ENCODE peak calls at places on chromosomes 12 and 14, in eight cellular contexts. L is transverse colon, B is GM12892, F is stomach, K is H1, W is SK-N-SH, C is GM12878, O is HCT116. J is an unnamed sample.

GRCh38 chr12:102401087-102401486 is 79.3 kb downstream of the IGF1 start:
- DNase-seq in L (no peak), B (no peak), F (no peak), K (no peak), W (no peak), C (no peak), O (no peak), J (no peak)

GRCh38 chr14:99270491-99271287 is 1.3 kb downstream of the BCL11B start:
- DNase-seq in L (no peak), B (no peak), F (no peak), K (peak), W (peak), C (no peak), O (no peak), J (no peak)

GRCh38 chr12:52227767-52228166 is 5.3 kb upstream of the KRT7 start:
- DNase-seq in L (no peak), B (no peak), F (no peak), K (no peak), W (no peak), C (no peak), O (no peak), J (no peak)

GRCh38 chr12:12562585-12563245 is at the start of gene DUSP16:
- DNase-seq in L (peak), B (peak), F (peak), K (peak), W (peak), C (peak), O (peak), J (peak)

GRCh38 chr14:81435578-81436295 is 35.6 kb upstream of the STON2 start:
- DNase-seq in L (peak), B (peak), F (peak), K (peak), W (peak), C (no peak), O (no peak), J (no peak)

GRCh38 chr12:41514907-41515306 is 326.8 kb downstream of the PDZRN4 start:
- DNase-seq in L (no peak), B (no peak), F (no peak), K (no peak), W (peak), C (no peak), O (peak), J (no peak)

GRCh38 chr12:74337951-74338350 is 199.7 kb upstream of the ATXN7L3B start:
- DNase-seq in L (no peak), B (no peak), F (no peak), K (no peak), W (no peak), C (no peak), O (peak), J (no peak)

GRCh38 chr12:27179399-27180214 is 64.5 kb upstream of the STK38L start:
- DNase-seq in L (no peak), B (no peak), F (no peak), K (no peak), W (no peak), C (peak), O (peak), J (peak)

GRCh38 chr12:40225337-40225983 is 663 bp downstream of the LRRK2 start:
- DNase-seq in L (no peak), B (no peak), F (no peak), K (no peak), W (no peak), C (no peak), O (no peak), J (no peak)

GRCh38 chr14:63186453-63186852 is 17.8 kb upstream of the RHOJ start:
- DNase-seq in L (no peak), B (no peak), F (no peak), K (no peak), W (no peak), C (no peak), O (no peak), J (no peak)

GRCh38 chr12:32789911-32790310 is 34.2 kb upstream of the YARS2 start:
- DNase-seq in L (no peak), B (no peak), F (no peak), K (no peak), W (no peak), C (no peak), O (no peak), J (no peak)

GRCh38 chr12:47286676-47287075 is 206.9 kb upstream of the AMIGO2 start:
- DNase-seq in L (no peak), B (no peak), F (no peak), K (no peak), W (no peak), C (no peak), O (no peak), J (no peak)

DNA sequence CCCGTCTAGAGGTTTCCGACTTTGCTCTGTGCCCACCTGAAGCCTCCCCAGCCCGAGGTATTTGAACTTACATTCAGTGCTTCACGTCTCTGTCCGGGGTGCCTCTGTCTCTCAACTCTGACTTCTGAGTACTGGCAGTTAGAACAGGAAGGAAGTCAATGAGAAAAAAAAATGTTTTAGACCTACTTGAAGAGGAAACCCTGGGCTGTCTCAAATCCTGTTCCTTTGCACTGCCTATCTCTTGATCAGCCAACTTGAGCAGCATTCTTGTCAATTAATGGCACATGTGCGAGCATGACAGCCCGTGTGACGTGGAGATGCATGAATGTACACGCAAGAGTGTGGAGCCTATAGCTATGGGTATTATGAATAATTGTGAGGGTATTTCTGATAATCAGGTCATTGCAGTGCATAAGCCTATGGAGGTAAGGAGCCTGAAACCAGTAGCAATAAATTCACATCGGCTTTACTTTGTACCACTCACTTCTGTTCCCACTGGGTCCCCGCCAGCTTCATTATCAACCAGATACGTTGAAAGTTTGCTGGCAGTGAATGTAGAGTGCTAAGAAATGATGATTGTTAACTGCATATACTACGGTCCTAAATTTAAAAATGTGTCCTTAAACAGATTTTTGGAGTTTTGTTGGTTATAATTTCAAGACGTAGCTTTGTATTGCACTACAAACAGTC is at the start of gene ARHGDIB:
- DNase-seq in L (peak), B (no peak), F (peak), K (no peak), W (no peak), C (peak), O (no peak), J (peak)
- TF ChIP-seq POLR2AphosphoS5 in L (peak), B (peak), F (no peak), K (no peak), W (peak), C (peak), O (no peak), J (peak)

DNA sequence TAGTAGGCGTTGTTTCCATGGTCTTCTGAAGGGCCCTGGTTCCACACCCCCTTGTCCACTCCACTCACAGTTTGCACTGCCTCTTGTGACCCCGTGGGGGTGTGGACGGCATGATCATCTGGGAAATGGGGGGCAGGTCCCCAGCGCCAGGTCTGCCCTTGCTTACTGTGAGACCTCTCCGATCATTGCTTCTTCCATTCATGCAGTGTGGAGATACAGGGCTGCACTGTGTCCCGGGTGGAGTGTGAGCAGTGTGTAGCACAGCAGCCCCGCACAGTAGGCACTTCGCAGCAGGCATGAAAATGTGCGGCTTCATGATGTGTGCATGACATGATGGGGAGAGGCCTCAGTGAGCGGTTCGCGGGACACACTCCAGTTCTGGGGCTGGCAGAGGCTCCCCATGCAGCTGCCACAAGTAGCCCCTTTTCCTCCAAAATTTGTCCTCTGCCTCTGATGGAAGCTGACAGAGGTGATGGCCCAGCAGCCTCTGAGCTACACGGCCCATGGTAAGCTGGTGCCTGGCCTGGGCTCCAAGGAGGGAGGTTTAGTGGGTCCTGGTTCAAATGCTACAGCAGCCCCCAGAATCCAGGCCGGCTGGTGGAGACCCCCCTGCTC is 15.0 kb downstream of the RIN3 start:
- DNase-seq in L (no peak), B (no peak), F (no peak), K (no peak), W (no peak), C (no peak), O (no peak), J (no peak)
- TF ChIP-seq POLR2AphosphoS5 in L (no peak), B (no peak), F (no peak), K (no peak), W (no peak), C (no peak), O (no peak), J (no peak)

DNA sequence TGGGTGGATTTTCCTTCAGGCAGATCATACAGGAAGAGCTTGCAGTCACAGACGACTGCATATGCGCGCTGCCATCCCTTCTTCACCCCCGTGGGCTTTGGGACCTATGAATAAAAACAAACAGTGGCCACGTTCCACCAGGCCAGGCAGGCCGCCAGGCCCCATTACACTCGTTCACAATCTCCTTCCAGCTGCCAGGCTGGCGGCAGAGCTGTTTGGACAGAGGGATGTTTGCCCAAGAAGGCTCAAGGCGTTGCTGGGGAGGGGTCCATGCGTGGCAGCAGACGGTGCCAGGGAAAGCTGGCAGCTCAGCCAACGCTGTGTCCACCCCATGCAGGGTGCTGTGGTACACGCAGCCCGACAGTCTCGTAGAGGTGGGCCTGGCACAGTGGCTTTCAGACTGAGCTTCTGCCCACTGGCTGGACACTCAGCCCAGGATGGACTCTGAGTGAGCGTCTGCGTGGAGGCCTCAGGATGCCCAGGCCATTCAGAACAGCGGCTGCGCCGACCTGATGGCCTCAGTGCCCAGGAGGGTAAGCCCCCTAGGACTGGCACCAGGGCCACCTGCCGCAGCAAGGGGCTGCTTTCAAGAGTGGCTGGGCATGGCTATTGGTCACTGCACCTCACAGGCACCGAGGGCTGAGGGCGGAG is 27.5 kb downstream of the AMN start:
- DNase-seq in L (no peak), B (no peak), F (peak), K (no peak), W (no peak), C (no peak), O (no peak), J (peak)
- TF ChIP-seq POLR2AphosphoS5 in L (no peak), B (no peak), F (peak), K (no peak), W (no peak), C (no peak), O (no peak), J (peak)

GRCh38 chr12:105219261-105220018 is 16.5 kb downstream of the APPL2 start:
- DNase-seq in L (no peak), B (no peak), F (no peak), K (no peak), W (no peak), C (no peak), O (no peak), J (no peak)
- TF ChIP-seq POLR2AphosphoS5 in L (no peak), B (no peak), F (no peak), K (no peak), W (no peak), C (no peak), O (no peak), J (no peak)

GRCh38 chr14:24429395-24430142 is at the start of the genes CBLN3 and KHNYN:
- DNase-seq in L (peak), B (peak), F (peak), K (peak), W (peak), C (no peak), O (peak), J (peak)
- TF ChIP-seq POLR2AphosphoS5 in L (peak), B (no peak), F (peak), K (peak), W (peak), C (peak), O (peak), J (peak)

DNA sequence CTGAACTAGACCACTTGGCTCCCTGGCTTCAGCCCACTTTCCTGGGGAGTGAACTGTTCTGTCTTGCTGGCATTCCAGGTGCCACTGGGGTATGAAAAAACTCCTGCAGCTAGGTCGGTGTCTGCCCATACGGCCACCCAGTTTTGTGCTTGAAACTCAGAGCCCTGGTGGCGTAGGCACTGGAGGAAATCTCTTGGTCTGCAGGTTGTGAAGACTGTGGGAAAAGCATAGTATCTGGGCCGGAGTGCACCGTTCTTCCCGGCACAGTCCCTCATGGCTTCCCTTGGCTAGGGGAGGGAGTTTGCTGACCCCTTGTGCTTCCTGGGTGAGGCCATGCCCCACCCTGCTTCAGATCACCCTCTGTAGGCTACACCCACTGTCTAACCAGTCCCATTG is 33.8 kb downstream of the TRAFD1 start:
- DNase-seq in L (no peak), B (no peak), F (no peak), K (no peak), W (no peak), C (no peak), O (no peak), J (no peak)
- TF ChIP-seq POLR2AphosphoS5 in L (no peak), B (no peak), F (no peak), K (no peak), W (no peak), C (no peak), O (no peak), J (no peak)

GRCh38 chr12:39125580-39125979 is 220.2 kb upstream of the CPNE8 start:
- DNase-seq in L (no peak), B (no peak), F (no peak), K (no peak), W (no peak), C (no peak), O (no peak), J (no peak)

GRCh38 chr12:39127401-39127800 is 222.0 kb upstream of the CPNE8 start:
- DNase-seq in L (peak), B (no peak), F (no peak), K (no peak), W (no peak), C (no peak), O (peak), J (no peak)

GRCh38 chr12:39123580-39123979 is 218.2 kb upstream of the CPNE8 start:
- DNase-seq in L (no peak), B (no peak), F (no peak), K (no peak), W (no peak), C (no peak), O (no peak), J (no peak)

GRCh38 chr12:39124768-39125167 is 219.4 kb upstream of the CPNE8 start:
- DNase-seq in L (no peak), B (no peak), F (no peak), K (no peak), W (no peak), C (no peak), O (no peak), J (no peak)

DNA sequence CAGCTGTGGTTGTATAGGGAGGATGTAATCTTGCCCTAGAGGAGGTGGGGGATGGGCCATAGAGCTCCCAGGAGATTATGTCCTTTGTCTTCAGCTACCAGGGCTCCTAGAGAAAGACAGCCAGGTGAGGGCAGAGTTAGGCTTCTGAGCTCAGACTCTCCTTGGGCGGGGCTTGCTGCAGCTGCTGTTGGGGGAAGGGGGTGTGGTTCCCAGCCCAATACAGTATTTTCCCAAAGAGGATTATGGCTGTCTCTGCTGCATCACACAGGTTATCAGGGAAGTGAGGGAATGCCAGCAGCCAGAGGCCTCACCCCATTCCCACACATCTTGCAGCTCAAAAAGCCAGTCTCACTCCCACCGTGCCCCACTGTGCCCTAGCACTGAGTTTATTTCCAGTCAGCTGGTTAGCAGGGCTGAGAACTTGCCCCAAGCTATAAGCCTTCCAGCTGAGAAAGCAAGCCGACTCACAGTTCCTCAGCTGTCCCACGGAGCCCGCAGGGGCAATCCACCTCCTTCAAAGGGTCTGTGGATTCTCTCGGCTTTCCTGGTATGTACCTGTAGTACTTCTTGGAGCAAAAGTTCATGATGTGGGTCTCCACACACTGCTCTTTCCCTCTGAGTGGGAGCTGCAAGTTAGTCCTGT is 217.3 kb upstream of the CPNE8 start:
- DNase-seq in L (no peak), B (no peak), F (no peak), K (peak), W (no peak), C (no peak), O (peak), J (no peak)
- TF ChIP-seq POLR2AphosphoS5 in L (no peak), B (no peak), F (no peak), K (no peak), W (no peak), C (no peak), O (no peak), J (no peak)

DNA sequence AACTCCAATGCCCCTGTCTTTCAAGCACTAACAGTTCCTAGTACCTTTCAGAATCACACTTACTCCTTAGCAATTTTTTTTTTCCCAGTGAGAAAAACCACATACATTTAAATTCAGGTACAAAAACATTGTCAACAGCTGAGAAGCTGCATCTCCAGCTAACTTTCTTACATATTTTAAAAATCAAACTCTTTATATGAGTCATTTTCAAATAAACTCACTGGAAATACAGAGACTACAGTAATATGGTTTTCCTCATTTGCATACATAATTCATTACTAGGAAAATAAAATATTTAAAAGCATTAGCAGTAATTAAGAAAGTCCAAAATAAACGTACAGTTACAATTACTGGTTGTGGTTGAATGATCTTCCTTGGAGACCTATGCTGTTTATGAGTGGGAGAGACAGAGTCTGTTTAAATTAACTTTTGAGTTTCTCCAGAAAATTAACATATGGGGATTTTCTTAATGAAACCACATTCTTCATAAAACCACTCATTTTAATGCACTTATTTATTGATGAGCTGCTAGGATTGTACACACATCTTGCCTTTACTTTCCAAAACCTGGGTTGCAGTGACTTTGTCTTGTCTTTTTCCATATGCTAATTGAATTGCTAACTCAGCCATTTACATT is 9.8 kb downstream of the MUCL1 start:
- DNase-seq in L (no peak), B (no peak), F (no peak), K (no peak), W (no peak), C (no peak), O (no peak), J (no peak)
- TF ChIP-seq POLR2AphosphoS5 in L (no peak), B (no peak), F (no peak), K (no peak), W (no peak), C (no peak), O (no peak), J (no peak)

DNA sequence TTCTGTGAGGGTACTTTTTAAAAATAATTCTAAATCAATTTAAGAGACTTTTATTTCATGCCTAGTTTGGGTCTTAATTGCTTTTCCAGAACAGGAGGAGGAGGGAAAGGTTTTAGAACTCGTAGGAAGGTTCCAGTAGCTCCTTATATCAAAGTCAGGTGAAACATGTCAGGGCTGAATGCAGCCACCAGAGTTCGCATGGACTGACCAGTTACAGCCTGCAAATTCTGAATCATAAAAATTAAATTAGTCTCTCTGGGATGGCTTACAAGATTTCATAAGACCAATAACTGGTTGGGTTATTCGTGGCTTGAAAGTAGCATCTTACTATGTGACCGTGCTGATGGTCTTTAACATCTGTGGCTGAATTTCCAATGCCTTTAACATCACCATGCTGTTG is 410 bp downstream of the BDKRB1 start:
- DNase-seq in L (no peak), B (no peak), F (no peak), K (no peak), W (no peak), C (no peak), O (no peak), J (no peak)
- TF ChIP-seq POLR2AphosphoS5 in L (no peak), B (no peak), F (no peak), K (no peak), W (no peak), C (no peak), O (no peak), J (no peak)

DNA sequence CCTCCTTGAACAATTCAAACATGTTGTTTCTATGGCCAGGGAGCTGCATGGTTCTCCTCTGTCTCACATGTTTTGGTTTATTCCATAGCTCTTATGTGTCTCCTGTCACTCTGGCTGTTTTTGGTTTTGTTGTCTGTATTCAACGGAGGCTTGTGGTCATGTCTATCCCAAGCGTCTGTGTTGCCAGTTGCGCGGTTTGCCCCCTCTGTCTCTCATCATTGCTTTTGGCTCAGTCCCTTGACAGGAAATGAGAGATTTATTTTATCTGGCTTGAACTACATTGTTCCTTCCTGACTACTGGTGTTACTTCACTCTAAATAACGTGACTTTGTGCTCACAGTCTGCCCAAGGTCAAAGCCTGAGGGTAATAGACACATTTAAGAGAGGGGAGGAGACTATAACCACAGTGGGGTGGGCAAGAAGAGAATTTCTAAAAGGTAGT is 96.4 kb upstream of the SOX5 start:
- DNase-seq in L (no peak), B (no peak), F (no peak), K (no peak), W (peak), C (no peak), O (no peak), J (no peak)
- TF ChIP-seq POLR2AphosphoS5 in L (no peak), B (no peak), F (no peak), K (no peak), W (no peak), C (no peak), O (no peak), J (no peak)